ENCODE peak calls at places on chromosomes 3 and 15, in five cellular contexts. A is HCT116, I is H1, U is spleen, H is HepG2. F is an unnamed sample.

GRCh38 chr15:56839641-56840040 is 78.8 kb upstream of the TCF12 start:
- DNase-seq in A (no peak), I (no peak), U (no peak), H (no peak), F (no peak)

GRCh38 chr3:63872135-63872924 is 8.7 kb downstream of the ATXN7 start:
- DNase-seq in A (peak), I (no peak), U (no peak), H (no peak), F (no peak)

GRCh38 chr15:61483599-61483998 is 254.5 kb upstream of the RORA start:
- DNase-seq in A (no peak), I (no peak), U (no peak), H (no peak), F (no peak)

GRCh38 chr3:4984511-4984864 is 5.3 kb downstream of the BHLHE40 start:
- DNase-seq in A (no peak), I (no peak), U (no peak), H (no peak), F (no peak)

GRCh38 chr15:89728254-89728653 is 22.8 kb downstream of the MESP1 start:
- DNase-seq in A (no peak), I (no peak), U (no peak), H (no peak), F (no peak)

GRCh38 chr3:192317564-192317963 is 409.8 kb downstream of the FGF12 start:
- DNase-seq in A (no peak), I (no peak), U (no peak), H (no peak), F (no peak)

GRCh38 chr3:138365991-138366759 is 17.8 kb downstream of the MRAS start:
- DNase-seq in A (no peak), I (no peak), U (peak), H (no peak), F (no peak)

GRCh38 chr3:9807981-9808344 is 2.1 kb upstream of the TTLL3 start:
- DNase-seq in A (no peak), I (no peak), U (no peak), H (no peak), F (no peak)

GRCh38 chr3:42736531-42736930 is 33.9 kb upstream of the HHATL start:
- DNase-seq in A (no peak), I (no peak), U (no peak), H (no peak), F (no peak)

GRCh38 chr3:116444819-116445290 is 432 bp downstream of the LSAMP start:
- DNase-seq in A (no peak), I (no peak), U (no peak), H (no peak), F (no peak)

GRCh38 chr3:116441652-116442051 is 3.6 kb downstream of the LSAMP start:
- DNase-seq in A (no peak), I (no peak), U (no peak), H (no peak), F (no peak)

GRCh38 chr3:116442331-116443021 is 2.8 kb downstream of the LSAMP start:
- DNase-seq in A (no peak), I (no peak), U (no peak), H (no peak), F (no peak)

GRCh38 chr3:116444099-116444700 is 1.1 kb downstream of the LSAMP start:
- DNase-seq in A (no peak), I (no peak), U (no peak), H (no peak), F (no peak)

DNA sequence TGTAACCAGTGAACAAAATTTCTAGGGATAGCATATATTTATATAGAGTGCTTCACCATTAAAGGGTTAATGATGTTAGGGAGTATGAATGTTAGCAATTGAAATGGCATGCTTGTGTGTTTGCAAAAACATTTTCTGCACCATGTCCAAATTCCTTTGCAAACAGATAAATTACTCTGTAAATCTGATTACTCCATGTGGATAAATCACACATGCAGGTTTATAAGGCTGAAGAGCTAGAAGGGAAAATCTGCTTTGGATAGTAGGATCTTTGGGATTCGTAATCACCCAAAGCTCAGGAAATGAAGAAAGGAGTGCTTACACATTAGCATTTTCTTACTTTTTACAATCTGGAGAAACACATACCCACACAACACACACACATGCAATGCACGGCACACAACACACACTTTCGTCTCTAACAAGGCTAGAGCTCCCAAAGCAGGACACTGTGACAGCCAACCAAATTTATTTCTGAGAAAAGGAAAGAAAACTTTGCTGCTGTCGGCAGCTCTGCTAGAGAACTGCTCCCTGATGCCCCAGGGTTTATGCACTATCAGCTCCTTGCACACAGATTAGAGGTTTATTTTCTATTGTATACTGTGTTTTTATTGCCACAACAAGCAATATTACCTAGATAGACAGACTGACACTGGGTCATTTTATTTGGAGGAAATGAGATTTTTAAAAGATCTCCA is 2.0 kb downstream of the LSAMP start:
- DNase-seq in A (no peak), I (no peak), U (no peak), H (no peak), F (no peak)
- H3K4me3 ChIP-seq in A (no peak), I (no peak), U (no peak), H (no peak), F (no peak)

GRCh38 chr15:82122754-82123400 is 77.1 kb upstream of the MEX3B start:
- DNase-seq in A (peak), I (no peak), U (no peak), H (no peak), F (no peak)
- TF ChIP-seq POLR2AphosphoS5 in A (no peak), I (no peak), U (no peak), H (no peak), F (no peak)

GRCh38 chr15:70757627-70758026 is 5.7 kb downstream of the UACA start:
- DNase-seq in A (no peak), I (no peak), U (no peak), H (no peak), F (no peak)

GRCh38 chr15:70761046-70761445 is 2.3 kb downstream of the UACA start:
- DNase-seq in A (no peak), I (no peak), U (no peak), H (no peak), F (no peak)

GRCh38 chr15:70761931-70762468 is 1.4 kb downstream of the UACA start:
- DNase-seq in A (no peak), I (no peak), U (no peak), H (no peak), F (no peak)

GRCh38 chr15:70762469-70763119 is 764 bp downstream of the UACA start:
- DNase-seq in A (peak), I (no peak), U (peak), H (no peak), F (peak)

GRCh38 chr15:70758790-70759462 is 4.4 kb downstream of the UACA start:
- DNase-seq in A (no peak), I (no peak), U (no peak), H (peak), F (no peak)
- TF ChIP-seq POLR2A in A (no peak), I (no peak), U (no peak), H (no peak), F (no peak)

GRCh38 chr3:147358144-147358992 is 48.0 kb downstream of the ZIC4 start:
- DNase-seq in A (no peak), I (no peak), U (no peak), H (no peak), F (no peak)

GRCh38 chr3:147360936-147361670 is 45.2 kb downstream of the ZIC4 start:
- DNase-seq in A (no peak), I (no peak), U (no peak), H (no peak), F (no peak)

GRCh38 chr3:147361671-147362420 is 44.5 kb downstream of the ZIC4 start:
- DNase-seq in A (peak), I (no peak), U (no peak), H (peak), F (no peak)

GRCh38 chr3:147356909-147357733 is 49.2 kb downstream of the ZIC4 start:
- DNase-seq in A (no peak), I (no peak), U (no peak), H (no peak), F (no peak)

DNA sequence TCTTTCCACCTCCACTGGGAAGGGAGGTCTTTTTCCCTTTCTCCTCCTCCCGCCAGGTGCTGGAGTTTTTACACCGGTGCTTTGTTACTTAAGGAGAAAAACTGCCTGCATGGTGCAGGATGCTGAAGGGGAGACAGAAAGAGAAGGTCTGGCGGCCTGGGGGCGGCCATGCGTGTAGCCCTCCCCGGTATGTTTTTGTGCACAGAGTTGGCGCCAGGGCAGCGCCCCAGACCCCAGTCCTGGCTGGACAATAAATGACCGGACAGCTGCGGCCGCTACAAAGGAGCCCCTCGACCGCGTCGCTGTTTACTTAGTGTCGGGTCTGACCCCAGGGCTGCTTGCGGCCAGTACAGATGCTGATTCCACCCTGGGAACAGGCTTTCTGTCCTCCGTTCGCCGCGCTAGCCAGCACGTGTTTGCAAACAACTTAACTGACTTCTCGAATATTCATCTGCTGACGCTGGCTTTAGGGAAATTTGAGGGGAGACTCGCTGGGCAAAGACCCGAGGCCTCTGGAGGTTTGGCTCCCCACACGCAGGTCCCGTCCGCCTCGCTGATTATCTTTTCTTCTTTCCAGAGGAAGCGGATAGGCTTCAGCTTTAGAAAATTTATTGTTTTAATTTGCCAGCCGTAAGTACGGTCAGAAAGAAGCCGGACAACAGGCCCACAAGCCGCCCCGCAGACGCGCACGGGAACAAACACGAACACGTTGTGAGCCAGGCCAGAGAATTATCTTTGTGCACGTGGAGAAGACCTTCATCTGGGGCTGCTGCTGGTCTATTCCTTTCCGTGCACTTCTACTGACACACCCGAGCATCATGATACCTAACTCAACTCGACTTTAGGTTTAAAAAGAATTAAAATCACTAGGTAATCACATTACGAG is 46.9 kb downstream of the ZIC4 start:
- DNase-seq in A (no peak), I (no peak), U (no peak), H (no peak), F (no peak)
- H3K4me3 ChIP-seq in A (no peak), I (no peak), U (no peak), H (no peak), F (no peak)

DNA sequence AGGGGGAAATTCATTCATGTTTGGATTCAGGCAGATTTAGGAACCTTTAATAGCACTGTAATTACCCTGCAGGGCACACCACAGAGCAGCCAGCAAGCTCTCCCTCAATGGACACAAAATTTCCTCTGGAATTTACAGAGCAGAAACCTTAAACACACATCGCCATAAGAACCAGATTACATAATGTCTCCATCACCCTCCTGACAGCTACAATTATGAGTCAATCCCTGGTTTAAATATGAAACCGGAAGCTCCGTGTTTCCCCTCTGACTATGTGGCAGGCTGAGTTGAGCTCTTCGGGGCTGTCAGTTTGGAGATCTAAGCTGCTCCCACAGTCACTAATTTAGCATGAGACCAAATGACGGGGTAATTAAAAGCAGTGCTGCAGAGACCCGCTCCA is 134.6 kb downstream of the TMCO5A start:
- DNase-seq in A (no peak), I (no peak), U (no peak), H (no peak), F (no peak)
- TF ChIP-seq POLR2AphosphoS5 in A (no peak), I (no peak), U (no peak), H (no peak), F (no peak)

F was measured in suprapubic skin.